ENCODE peak calls at places on chromosomes 16 and 17, in nine cellular contexts. V, W, A, T, H, Q, S, D and I are unnamed samples.

GRCh38 chr17:31916496-31917064 is 15.1 kb upstream of the UTP6 start:
- DNase-seq in W (no peak), A (no peak), T (no peak), D (no peak), V (no peak), Q (no peak), H (no peak), S (no peak), I (no peak)

GRCh38 chr16:85167589-85168537 is 55.6 kb upstream of the CIBAR2 start:
- DNase-seq in V (no peak), D (no peak), T (no peak), S (no peak), Q (no peak), W (no peak), H (peak), A (no peak), I (no peak)

GRCh38 chr16:30874244-30874820 is 19.5 kb downstream of the BCL7C start:
- DNase-seq in D (no peak), S (no peak), W (no peak), Q (peak), A (no peak), T (no peak), H (no peak), V (no peak), I (no peak)

GRCh38 chr17:78915872-78916632 is 9.1 kb downstream of the TIMP2 start:
- DNase-seq in V (no peak), T (peak), W (no peak), H (peak), Q (no peak), S (peak), A (no peak), D (no peak), I (no peak)

GRCh38 chr16:30720086-30720485 is 21.1 kb downstream of the SRCAP start:
- DNase-seq in Q (no peak), D (no peak), H (no peak), S (no peak), V (no peak), T (no peak), A (no peak), W (no peak), I (no peak)

GRCh38 chr17:59257101-59257500 is 36.8 kb downstream of the GDPD1 start:
- DNase-seq in S (no peak), V (no peak), D (no peak), H (no peak), Q (no peak), T (no peak), A (no peak), W (no peak), I (no peak)

GRCh38 chr17:17689312-17689711 is 8.1 kb downstream of the RAI1 start:
- DNase-seq in H (no peak), Q (no peak), V (no peak), W (no peak), S (no peak), A (no peak), T (no peak), D (no peak), I (no peak)

GRCh38 chr16:23403547-23403946 is 49.4 kb downstream of the COG7 start:
- DNase-seq in A (no peak), T (no peak), V (no peak), H (no peak), W (no peak), D (no peak), S (no peak), Q (no peak), I (no peak)

GRCh38 chr16:22054847-22055590 is 37.3 kb upstream of the VWA3A start:
- DNase-seq in A (no peak), Q (no peak), T (no peak), S (no peak), V (no peak), D (no peak), H (no peak), W (no peak), I (no peak)

GRCh38 chr16:23145186-23145585 is 4.1 kb downstream of the USP31 start:
- DNase-seq in V (no peak), W (no peak), H (no peak), S (no peak), D (no peak), T (no peak), A (no peak), Q (peak), I (no peak)

GRCh38 chr17:17377071-17377487 is 73.9 kb downstream of the NT5M start:
- DNase-seq in Q (peak), D (no peak), S (no peak), H (no peak), A (no peak), V (no peak), T (no peak), W (no peak), I (no peak)

GRCh38 chr16:55703003-55704001 is 47.5 kb downstream of the SLC6A2 start:
- DNase-seq in D (no peak), S (peak), V (no peak), H (no peak), A (peak), W (peak), Q (peak), T (peak), I (peak)

GRCh38 chr17:65027305-65027704 is 29.2 kb downstream of the GNA13 start:
- DNase-seq in T (peak), W (peak), V (peak), H (no peak), A (peak), D (peak), Q (no peak), S (no peak), I (peak)

GRCh38 chr17:71511266-71511995 is 609.4 kb upstream of the SOX9 start:
- DNase-seq in Q (no peak), D (no peak), S (no peak), T (no peak), V (no peak), A (no peak), W (no peak), H (no peak), I (no peak)

GRCh38 chr16:87406495-87407088 is 14.5 kb downstream of the MAP1LC3B start:
- DNase-seq in V (no peak), W (peak), Q (no peak), S (no peak), D (no peak), A (no peak), H (no peak), T (no peak), I (no peak)

GRCh38 chr16:73365010-73365409 is 317.1 kb upstream of the ZFHX3 start:
- DNase-seq in D (no peak), Q (peak), H (no peak), V (no peak), A (no peak), S (no peak), T (peak), W (no peak), I (no peak)

GRCh38 chr17:7843536-7844291 is 9.7 kb downstream of the KDM6B start:
- DNase-seq in W (peak), H (peak), S (peak), V (peak), Q (peak), T (peak), A (peak), D (peak), I (peak)